ENCODE peak calls at places on chromosomes 5 and 9, in five cellular contexts. J is right lobe of liver, X is AG09319, W is A549, C is NCI-H748 treated with DMSO at 0.1 percent for 48 hours. N is an unnamed sample.

GRCh38 chr9:20032413-20033006 is 243.7 kb upstream of the SLC24A2 start:
- DNase-seq in J (no peak), X (no peak), W (no peak), C (no peak), N (no peak)

GRCh38 chr5:73532195-73532594 is 33.2 kb downstream of the ANKRA2 start:
- DNase-seq in J (no peak), X (no peak), W (no peak), C (no peak), N (no peak)

GRCh38 chr5:91042225-91042624 is 340.9 kb downstream of the ARRDC3 start:
- DNase-seq in J (no peak), X (no peak), W (no peak), C (no peak), N (no peak)

GRCh38 chr9:26462751-26463150 is 429.9 kb downstream of the CAAP1 start:
- DNase-seq in J (no peak), X (no peak), W (no peak), C (no peak), N (no peak)

GRCh38 chr5:171899792-171900191 is 106.6 kb downstream of the FBXW11 start:
- DNase-seq in J (no peak), X (no peak), W (no peak), C (no peak), N (no peak)

GRCh38 chr5:83220331-83220730 is 143.0 kb downstream of the XRCC4 start:
- DNase-seq in J (no peak), X (no peak), W (no peak), C (peak; percentile 12), N (no peak)

GRCh38 chr5:159552751-159553150 is 222.5 kb upstream of the IL12B start:
- DNase-seq in J (no peak), X (no peak), W (no peak), C (no peak), N (no peak)

GRCh38 chr9:91847576-91847975 is 102.5 kb downstream of the ROR2 start:
- DNase-seq in J (no peak), X (peak; percentile 45), W (no peak), C (no peak), N (no peak)

GRCh38 chr9:90107864-90108263 is 503.1 kb downstream of the GADD45G start:
- DNase-seq in J (no peak), X (no peak), W (no peak), C (no peak), N (no peak)

GRCh38 chr5:106121972-106122605 is 1548.6 kb downstream of the EFNA5 start:
- DNase-seq in J (no peak), X (no peak), W (peak; percentile 26), C (no peak), N (no peak)

GRCh38 chr5:91998774-91999173 is 615.7 kb upstream of the ARRDC3 start:
- DNase-seq in J (no peak), X (no peak), W (no peak), C (no peak), N (no peak)

GRCh38 chr9:123329329-123329955 is 26.6 kb upstream of the CRB2 start:
- DNase-seq in J (no peak), X (no peak), W (no peak), C (no peak), N (no peak)

GRCh38 chr9:99189887-99190596 is 31.7 kb downstream of the ALG2 start:
- DNase-seq in J (no peak), X (no peak), W (no peak), C (no peak), N (no peak)

GRCh38 chr5:36135994-36136393 is 15.7 kb downstream of the LMBRD2 start:
- DNase-seq in J (no peak), X (no peak), W (no peak), C (no peak), N (no peak)

GRCh38 chr9:109776391-109776790 is 3.6 kb upstream of the PALM2AKAP2 start:
- DNase-seq in J (no peak), X (no peak), W (no peak), C (no peak), N (no peak)

GRCh38 chr5:175922192-175922885 is 45.8 kb downstream of the THOC3 start:
- DNase-seq in J (no peak), X (peak; percentile 77), W (peak; percentile 36), C (no peak), N (no peak)

GRCh38 chr9:116087751-116088194 is 65.8 kb upstream of the PAPPA start:
- DNase-seq in J (no peak), X (no peak), W (peak; percentile 87), C (peak; percentile 18), N (no peak)